ENCODE peak calls at places on chromosomes 7 and 10, in six cellular contexts. S is right atrium auricular region, N is MCF 10A, T is Peyer's patch, P is IMR-90, Q is astrocyte of the spinal cord. K is an unnamed sample.
A peak's percentile ranks its signal among the peaks of the same experiment; 100 is the strongest.

GRCh38 chr7:149225656-149226055 is 13.8 kb upstream of the ZNF212 start:
- DNase-seq in S (no peak), N (no peak), T (no peak), P (no peak), Q (no peak), K (no peak)

GRCh38 chr7:2759736-2760097 is 71.7 kb downstream of the AMZ1 start:
- DNase-seq in S (no peak), N (no peak), T (no peak), P (no peak), Q (no peak), K (no peak)

GRCh38 chr10:4770766-4771553 is 55.0 kb upstream of the AKR1E2 start:
- DNase-seq in S (no peak), N (peak; percentile 77), T (no peak), P (peak; percentile 98), Q (peak; percentile 96), K (no peak)

GRCh38 chr7:69599879-69600764 is 1.8 kb downstream of the AUTS2 start:
- DNase-seq in S (no peak), N (no peak), T (no peak), P (no peak), Q (no peak), K (no peak)

GRCh38 chr10:35875281-35875680 is 233.2 kb upstream of the FZD8 start:
- DNase-seq in S (no peak), N (no peak), T (no peak), P (peak; percentile 59), Q (peak; percentile 56), K (no peak)

GRCh38 chr10:132735341-132735775 is 50.6 kb downstream of the NKX6-2 start:
- DNase-seq in S (no peak), N (no peak), T (no peak), P (no peak), Q (no peak), K (no peak)

GRCh38 chr7:69399038-69399800 is 199.1 kb upstream of the AUTS2 start:
- DNase-seq in S (no peak), N (no peak), T (no peak), P (no peak), Q (peak; percentile 37), K (no peak)

GRCh38 chr10:63788152-63788821 is 267.1 kb downstream of the REEP3 start:
- DNase-seq in S (no peak), N (no peak), T (no peak), P (no peak), Q (no peak), K (no peak)

GRCh38 chr10:23345861-23346260 is 1.3 kb upstream of the C10orf67 start:
- DNase-seq in S (no peak), N (peak; percentile 91), T (no peak), P (peak; percentile 94), Q (peak; percentile 81), K (no peak)

GRCh38 chr7:33645096-33645495 is 260.2 kb upstream of the BMPER start:
- DNase-seq in S (no peak), N (no peak), T (no peak), P (no peak), Q (no peak), K (no peak)

GRCh38 chr10:126060232-126060935 is 164.0 kb downstream of the FANK1 start:
- DNase-seq in S (peak; percentile 77), N (peak; percentile 56), T (no peak), P (peak; percentile 79), Q (peak; percentile 88), K (no peak)

GRCh38 chr10:15793664-15794063 is 66.6 kb downstream of the MINDY3 start:
- DNase-seq in S (no peak), N (no peak), T (no peak), P (no peak), Q (no peak), K (no peak)

GRCh38 chr10:88963318-88963717 is 10.7 kb upstream of the ACTA2 start:
- DNase-seq in S (no peak), N (no peak), T (no peak), P (no peak), Q (no peak), K (no peak)

GRCh38 chr10:70690584-70690983 is 18.3 kb downstream of the ADAMTS14 start:
- DNase-seq in S (no peak), N (no peak), T (no peak), P (no peak), Q (no peak), K (no peak)

GRCh38 chr10:23820789-23821188 is 381.9 kb downstream of the OTUD1 start:
- DNase-seq in S (no peak), N (no peak), T (no peak), P (no peak), Q (no peak), K (no peak)

GRCh38 chr10:1119027-1119426 is 62.8 kb downstream of the WDR37 start:
- DNase-seq in S (no peak), N (no peak), T (no peak), P (no peak), Q (no peak), K (peak; percentile 11)

GRCh38 chr7:55253188-55253587 is 111.9 kb upstream of the LANCL2 start:
- DNase-seq in S (no peak), N (no peak), T (no peak), P (no peak), Q (no peak), K (peak; percentile 75)

GRCh38 chr10:29160110-29160669 is 128.7 kb upstream of the LYZL1 start:
- DNase-seq in S (no peak), N (peak; percentile 87), T (no peak), P (peak; percentile 89), Q (peak; percentile 89), K (no peak)

GRCh38 chr7:31814187-31814586 is 127.2 kb downstream of the PPP1R17 start:
- DNase-seq in S (no peak), N (peak; percentile 26), T (no peak), P (no peak), Q (peak; percentile 23), K (no peak)

GRCh38 chr7:16084370-16084769 is 337.0 kb downstream of the CRPPA start:
- DNase-seq in S (no peak), N (peak; percentile 49), T (no peak), P (peak; percentile 8), Q (peak; percentile 42), K (no peak)

GRCh38 chr7:80018941-80019808 is 115.5 kb upstream of the GNAI1 start:
- DNase-seq in S (no peak), N (peak; percentile 60), T (no peak), P (peak; percentile 64), Q (peak; percentile 72), K (no peak)

GRCh38 chr7:30911561-30911969 is at the start of gene AQP1:
- DNase-seq in S (peak; percentile 72), N (no peak), T (peak; percentile 75), P (no peak), Q (peak; percentile 31), K (no peak)

GRCh38 chr7:125567686-125568085 is 638.1 kb upstream of the POT1 start:
- DNase-seq in S (no peak), N (no peak), T (no peak), P (no peak), Q (no peak), K (no peak)

GRCh38 chr10:71269301-71270288 is 49.5 kb upstream of the SLC29A3 start:
- DNase-seq in S (no peak), N (no peak), T (no peak), P (peak; percentile 49), Q (no peak), K (no peak)

GRCh38 chr7:4017785-4018184 is 664.3 kb upstream of the FOXK1 start:
- DNase-seq in S (no peak), N (no peak), T (peak; percentile 5), P (no peak), Q (no peak), K (peak; percentile 54)

GRCh38 chr7:47374538-47374937 is 207.4 kb downstream of the TNS3 start:
- DNase-seq in S (no peak), N (no peak), T (no peak), P (no peak), Q (no peak), K (no peak)

GRCh38 chr7:70647801-70648491 is 484.0 kb upstream of the GALNT17 start:
- DNase-seq in S (no peak), N (no peak), T (peak; percentile 84), P (peak; percentile 80), Q (peak; percentile 85), K (no peak)

GRCh38 chr7:117993377-117994003 is 120.2 kb upstream of the CTTNBP2 start:
- DNase-seq in S (no peak), N (peak; percentile 64), T (no peak), P (peak; percentile 39), Q (peak; percentile 51), K (no peak)

GRCh38 chr7:30172451-30172850 is 37.7 kb downstream of the MTURN start:
- DNase-seq in S (no peak), N (peak; percentile 48), T (no peak), P (no peak), Q (no peak), K (no peak)

GRCh38 chr7:17298840-17299476 is 506 bp downstream of the AHR start:
- DNase-seq in S (peak; percentile 60), N (no peak), T (peak; percentile 77), P (peak; percentile 12), Q (peak; percentile 19), K (peak; percentile 85)

GRCh38 chr10:62637249-62638061 is 167.1 kb upstream of the ADO start:
- DNase-seq in S (no peak), N (peak; percentile 47), T (peak; percentile 79), P (peak; percentile 61), Q (no peak), K (no peak)

GRCh38 chr7:35035511-35035921 is 1.8 kb downstream of the DPY19L1 start:
- DNase-seq in S (no peak), N (peak; percentile 58), T (peak; percentile 56), P (peak; percentile 56), Q (peak; percentile 69), K (no peak)
- TF ChIP-seq CTCF in S (no peak), N (peak; percentile 19), T (no peak), P (peak; percentile 23), Q (peak; percentile 25), K (peak; percentile 23)

DNA sequence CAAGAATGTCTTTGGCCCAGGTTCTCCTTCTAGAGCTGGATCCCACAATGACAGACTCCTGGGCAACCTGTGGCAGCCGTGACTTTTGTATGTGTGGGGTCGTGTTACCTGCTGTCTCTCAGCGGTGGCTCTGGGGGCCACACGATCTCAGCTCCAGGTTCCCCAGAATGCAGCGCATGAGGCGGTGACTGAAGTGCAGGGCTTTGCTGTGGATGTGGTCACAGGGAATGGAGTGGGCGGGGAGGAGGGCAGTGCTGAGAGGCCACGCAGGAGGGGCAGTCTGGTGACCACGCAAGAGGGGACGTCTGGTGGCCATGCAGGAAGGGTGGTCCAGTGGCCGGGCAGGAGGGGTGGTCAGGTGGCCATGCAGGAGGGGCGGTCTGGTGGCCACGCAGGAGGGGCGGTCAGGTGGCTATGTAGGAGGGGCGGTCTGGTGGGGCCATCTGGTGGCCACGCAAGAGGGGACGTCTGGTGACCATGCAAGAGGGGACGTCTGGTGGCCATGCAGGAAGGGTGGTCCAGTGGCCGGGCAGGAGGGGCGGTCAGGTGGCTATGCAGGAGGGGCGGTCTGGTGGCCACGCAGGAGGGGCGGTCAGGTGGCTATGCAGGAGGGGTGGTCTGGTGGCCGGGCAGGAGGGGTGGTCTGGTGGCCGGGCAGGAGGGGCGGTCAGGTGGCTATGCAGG is 112.7 kb downstream of the ACTR3B start:
- DNase-seq in S (no peak), N (no peak), T (no peak), P (no peak), Q (no peak), K (no peak)
- TF ChIP-seq CTCF in S (no peak), N (no peak), T (no peak), P (no peak), Q (no peak), K (no peak)

GRCh38 chr7:135710417-135711138 is 17.4 kb downstream of the SLC13A4 start:
- DNase-seq in S (no peak), N (peak; percentile 24), T (no peak), P (no peak), Q (no peak), K (no peak)
- TF ChIP-seq CTCF in S (peak; percentile 35), N (peak; percentile 80), T (no peak), P (no peak), Q (peak; percentile 57), K (peak; percentile 64)

GRCh38 chr7:26278769-26279168 is 12.9 kb upstream of the SNX10 start:
- DNase-seq in S (no peak), N (peak; percentile 41), T (no peak), P (no peak), Q (no peak), K (no peak)
- TF ChIP-seq CTCF in S (no peak), N (peak; percentile 33), T (peak; percentile 14), P (no peak), Q (peak; percentile 13), K (no peak)